ENCODE peak calls at places on chromosome 12, in seven cellular contexts. T, N, Q, J, P, V and Y are unnamed samples.
A peak's percentile ranks its signal among the peaks of the same experiment; 100 is the strongest.

GRCh38 chr12:9869307-9870161 is at the start of gene CLEC2B:
- DNase-seq in T (no peak), N (no peak), Q (peak; percentile 44), J (no peak), P (peak; percentile 69), V (peak; percentile 85), Y (no peak)

GRCh38 chr12:52521175-52521574 is 981 bp upstream of the KRT5 start:
- DNase-seq in T (no peak), N (peak; percentile 33), Q (no peak), J (no peak), P (no peak), V (peak; percentile 67), Y (no peak)

GRCh38 chr12:47079894-47080724 is at the start of gene AMIGO2:
- DNase-seq in T (no peak), N (peak; percentile 50), Q (no peak), J (peak; percentile 35), P (no peak), V (peak; percentile 79), Y (no peak)

GRCh38 chr12:57983150-57983857 is 41.9 kb downstream of the ATP23 start:
- DNase-seq in T (peak; percentile 34), N (peak; percentile 39), Q (peak; percentile 67), J (peak; percentile 48), P (peak; percentile 21), V (peak; percentile 80), Y (peak; percentile 42)

GRCh38 chr12:39616666-39617065 is 2.9 kb downstream of the ABCD2 start:
- DNase-seq in T (no peak), N (no peak), Q (no peak), J (no peak), P (no peak), V (no peak), Y (no peak)

GRCh38 chr12:52280796-52281560 is 6.5 kb downstream of the KRT86 start:
- DNase-seq in T (peak; percentile 97), N (peak; percentile 63), Q (peak; percentile 96), J (no peak), P (peak; percentile 98), V (peak; percentile 99), Y (peak; percentile 84)

GRCh38 chr12:11729439-11730150 is 80.1 kb downstream of the ETV6 start:
- DNase-seq in T (no peak), N (no peak), Q (no peak), J (no peak), P (no peak), V (no peak), Y (no peak)

GRCh38 chr12:16359512-16360491 is 12.4 kb downstream of the MGST1 start:
- DNase-seq in T (no peak), N (no peak), Q (peak; percentile 44), J (peak; percentile 36), P (no peak), V (peak; percentile 78), Y (no peak)

GRCh38 chr12:79561401-79562132 is 129.2 kb downstream of the PAWR start:
- DNase-seq in T (no peak), N (no peak), Q (no peak), J (no peak), P (no peak), V (no peak), Y (no peak)

GRCh38 chr12:39777465-39777864 is 157.9 kb upstream of the ABCD2 start:
- DNase-seq in T (no peak), N (no peak), Q (no peak), J (no peak), P (no peak), V (no peak), Y (no peak)

GRCh38 chr12:113208041-113208934 is 13.0 kb upstream of the TPCN1 start:
- DNase-seq in T (no peak), N (peak; percentile 61), Q (no peak), J (no peak), P (no peak), V (peak; percentile 55), Y (no peak)

GRCh38 chr12:30025317-30025716 is 241.6 kb upstream of the TMTC1 start:
- DNase-seq in T (no peak), N (no peak), Q (no peak), J (no peak), P (no peak), V (peak; percentile 28), Y (no peak)

GRCh38 chr12:119631930-119632678 is 35.8 kb upstream of the PRKAB1 start:
- DNase-seq in T (no peak), N (no peak), Q (no peak), J (no peak), P (no peak), V (no peak), Y (no peak)

GRCh38 chr12:67088401-67089118 is 180.6 kb upstream of the CAND1 start:
- DNase-seq in T (no peak), N (no peak), Q (no peak), J (no peak), P (no peak), V (no peak), Y (no peak)

GRCh38 chr12:13074396-13075113 is 28.9 kb downstream of the GSG1 start:
- DNase-seq in T (no peak), N (no peak), Q (no peak), J (no peak), P (no peak), V (peak; percentile 24), Y (no peak)

GRCh38 chr12:124434951-124435805 is 132.2 kb downstream of the NCOR2 start:
- DNase-seq in T (no peak), N (no peak), Q (no peak), J (no peak), P (no peak), V (no peak), Y (no peak)